ENCODE peak calls at places on chromosomes 6 and 20, in four cellular contexts. One of them, this sample, is unnamed. For H3K4me1, the result is how much of the 10 kb centered on the place peaks cover.

GRCh38 chr6:140567469-140567868 is 1193.0 kb upstream of the CITED2 start:
- DNase-seq in A549: no peak
- DNase-seq in right lobe of liver: no peak
- DNase-seq in breast epithelium: no peak
- DNase-seq in this sample: no peak

GRCh38 chr6:139852484-139853140 is 478.2 kb upstream of the CITED2 start:
- DNase-seq in right lobe of liver: no peak
- DNase-seq in breast epithelium: no peak
- DNase-seq in A549: no peak
- DNase-seq in this sample: no peak

GRCh38 chr6:121971886-121972285 is 427.6 kb upstream of the HSF2 start:
- DNase-seq in breast epithelium: no peak
- DNase-seq in A549: no peak
- DNase-seq in right lobe of liver: no peak
- DNase-seq in this sample: no peak

GRCh38 chr6:34140075-34140474 is 5.8 kb downstream of the GRM4 start:
- DNase-seq in right lobe of liver: no peak
- DNase-seq in breast epithelium: no peak
- DNase-seq in A549: no peak
- DNase-seq in this sample: no peak

GRCh38 chr20:64116016-64116415 is 8.7 kb upstream of the NPBWR2 start:
- DNase-seq in breast epithelium: no peak
- DNase-seq in right lobe of liver: no peak
- DNase-seq in A549: no peak
- DNase-seq in this sample: no peak

GRCh38 chr6:7759319-7759718 is 33.4 kb downstream of the BMP6 start:
- DNase-seq in breast epithelium: no peak
- DNase-seq in A549: no peak
- DNase-seq in right lobe of liver: no peak
- DNase-seq in this sample: no peak

GRCh38 chr6:25176466-25176865 is 102.7 kb upstream of the CARMIL1 start:
- DNase-seq in breast epithelium: no peak
- DNase-seq in right lobe of liver: no peak
- DNase-seq in A549: no peak
- DNase-seq in this sample: no peak

GRCh38 chr6:19554356-19555225 is 282.6 kb upstream of the ID4 start:
- DNase-seq in right lobe of liver: no peak
- DNase-seq in A549: no peak
- DNase-seq in breast epithelium: no peak
- DNase-seq in this sample: no peak

GRCh38 chr6:12421596-12421995 is 131.4 kb downstream of the EDN1 start:
- DNase-seq in breast epithelium: no peak
- DNase-seq in A549: no peak
- DNase-seq in right lobe of liver: no peak
- DNase-seq in this sample: no peak

GRCh38 chr6:31948753-31949413 is 3.0 kb downstream of the CFB start:
- DNase-seq in A549: no peak
- DNase-seq in right lobe of liver: no peak
- DNase-seq in breast epithelium: no peak
- DNase-seq in this sample: no peak

GRCh38 chr6:156379946-156380707 is 397.1 kb upstream of the ARID1B start:
- DNase-seq in right lobe of liver: no peak
- DNase-seq in breast epithelium: no peak
- DNase-seq in A549: no peak
- DNase-seq in this sample: no peak

GRCh38 chr6:169859978-169860703 is 108.7 kb downstream of the ERMARD start:
- DNase-seq in breast epithelium: peak
- DNase-seq in A549: no peak
- DNase-seq in right lobe of liver: no peak
- DNase-seq in this sample: no peak

GRCh38 chr20:41098703-41099250 is 38.6 kb upstream of the PLCG1 start:
- DNase-seq in right lobe of liver: no peak
- DNase-seq in A549: no peak
- DNase-seq in breast epithelium: no peak
- DNase-seq in this sample: no peak

GRCh38 chr6:146670161-146670560 is 71.4 kb downstream of the ADGB start:
- DNase-seq in breast epithelium: no peak
- DNase-seq in A549: no peak
- DNase-seq in right lobe of liver: no peak
- DNase-seq in this sample: no peak

GRCh38 chr20:6007529-6008103 is 46.2 kb downstream of the LRRN4 start:
- DNase-seq in right lobe of liver: no peak
- DNase-seq in A549: no peak
- DNase-seq in breast epithelium: no peak
- DNase-seq in this sample: no peak

GRCh38 chr20:23988561-23988960 is at the start of gene GGTLC1:
- DNase-seq in right lobe of liver: no peak
- DNase-seq in breast epithelium: no peak
- DNase-seq in A549: no peak
- DNase-seq in this sample: no peak

GRCh38 chr6:110358536-110359148 is 493 bp upstream of the METTL24 start:
- DNase-seq in A549: no peak
- DNase-seq in breast epithelium: no peak
- DNase-seq in right lobe of liver: no peak
- DNase-seq in this sample: no peak

GRCh38 chr6:149484733-149485700 is at the start of gene ZC3H12D:
- DNase-seq in breast epithelium: no peak
- DNase-seq in right lobe of liver: peak
- DNase-seq in A549: peak
- DNase-seq in this sample: no peak

GRCh38 chr6:130958468-130958867 is 104.6 kb downstream of the EPB41L2 start:
- DNase-seq in breast epithelium: no peak
- DNase-seq in right lobe of liver: no peak
- DNase-seq in A549: no peak
- DNase-seq in this sample: no peak

GRCh38 chr20:11373391-11373790 is 544.3 kb upstream of the BTBD3 start:
- DNase-seq in A549: no peak
- DNase-seq in right lobe of liver: no peak
- DNase-seq in breast epithelium: no peak
- DNase-seq in this sample: peak

GRCh38 chr20:3739054-3739925 is 6.8 kb downstream of the HSPA12B start:
- DNase-seq in right lobe of liver: no peak
- DNase-seq in A549: no peak
- DNase-seq in breast epithelium: no peak
- DNase-seq in this sample: no peak

GRCh38 chr6:40754481-40755045 is 167.4 kb upstream of the LRFN2 start:
- DNase-seq in breast epithelium: no peak
- DNase-seq in right lobe of liver: no peak
- DNase-seq in A549: no peak
- DNase-seq in this sample: no peak

GRCh38 chr20:19774086-19774933 is 16.3 kb downstream of the RIN2 start:
- DNase-seq in right lobe of liver: no peak
- DNase-seq in A549: no peak
- DNase-seq in breast epithelium: no peak
- DNase-seq in this sample: no peak

GRCh38 chr20:43583982-43584432 is 6.7 kb upstream of the IFT52 start:
- DNase-seq in A549: no peak
- DNase-seq in right lobe of liver: peak
- DNase-seq in breast epithelium: no peak
- DNase-seq in this sample: peak

GRCh38 chr20:4811661-4812181 is 90.0 kb downstream of the PRND start:
- DNase-seq in A549: no peak
- DNase-seq in right lobe of liver: peak
- DNase-seq in breast epithelium: no peak
- DNase-seq in this sample: no peak

GRCh38 chr20:62405108-62405980 is 1.7 kb downstream of the CABLES2 start:
- DNase-seq in breast epithelium: no peak
- DNase-seq in A549: peak
- DNase-seq in right lobe of liver: peak
- DNase-seq in this sample: peak

GRCh38 chr20:20877079-20877478 is 164.6 kb upstream of the RALGAPA2 start:
- DNase-seq in right lobe of liver: no peak
- DNase-seq in A549: no peak
- DNase-seq in breast epithelium: no peak
- DNase-seq in this sample: no peak

GRCh38 chr6:111585241-111585968 is 20.3 kb downstream of the TRAF3IP2 start:
- DNase-seq in A549: no peak
- DNase-seq in breast epithelium: no peak
- DNase-seq in right lobe of liver: no peak
- DNase-seq in this sample: peak

GRCh38 chr6:156502969-156503504 is 274.1 kb upstream of the ARID1B start:
- DNase-seq in right lobe of liver: no peak
- DNase-seq in A549: no peak
- DNase-seq in breast epithelium: no peak
- DNase-seq in this sample: no peak

GRCh38 chr6:34517966-34518365 is 38.2 kb downstream of the SPDEF start:
- DNase-seq in A549: no peak
- DNase-seq in breast epithelium: no peak
- DNase-seq in right lobe of liver: no peak
- DNase-seq in this sample: no peak

GRCh38 chr6:165770430-165771082 is 107.5 kb upstream of the PDE10A start:
- DNase-seq in breast epithelium: no peak
- DNase-seq in right lobe of liver: no peak
- DNase-seq in A549: no peak
- DNase-seq in this sample: no peak

GRCh38 chr6:31615748-31616147 is 714 bp downstream of the AIF1 start:
- DNase-seq in right lobe of liver: no peak
- DNase-seq in breast epithelium: no peak
- DNase-seq in A549: no peak
- DNase-seq in this sample: no peak

GRCh38 chr6:35427851-35428321 is 24.3 kb upstream of the FANCE start:
- DNase-seq in breast epithelium: no peak
- DNase-seq in A549: no peak
- DNase-seq in right lobe of liver: no peak
- DNase-seq in this sample: no peak

DNA sequence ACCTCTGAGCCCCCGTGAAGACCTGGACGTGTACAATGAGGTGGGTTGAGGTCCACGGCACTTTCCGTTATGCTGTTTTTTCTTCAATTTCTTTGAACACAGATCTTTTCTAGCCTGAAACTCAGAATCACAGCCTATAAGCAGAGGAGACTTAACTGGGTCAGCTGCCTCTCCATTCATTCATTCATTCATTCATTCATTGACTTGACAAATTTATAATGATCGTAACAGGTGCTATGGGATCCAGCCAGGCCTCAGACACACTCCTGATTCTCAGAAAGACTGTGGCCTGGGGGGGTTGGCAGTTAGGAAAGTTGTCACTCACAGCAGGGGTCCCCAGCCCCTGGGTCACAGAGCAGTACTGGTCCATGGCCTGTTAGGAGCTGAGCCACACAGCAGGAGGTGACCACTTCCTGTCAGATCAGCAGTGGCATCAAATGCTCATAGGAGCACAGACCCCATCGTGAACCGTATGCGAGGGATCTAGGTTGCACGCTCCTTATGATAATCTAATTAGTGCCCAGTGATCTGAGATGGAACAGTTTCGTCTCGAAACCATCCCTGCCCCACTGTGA is 38.6 kb upstream of the IRF4 start:
- DNase-seq in breast epithelium: no peak
- DNase-seq in A549: no peak
- DNase-seq in right lobe of liver: no peak
- DNase-seq in this sample: no peak
- TF ChIP-seq POLR2A in breast epithelium: no peak
- TF ChIP-seq POLR2A in A549: no peak
- TF ChIP-seq POLR2A in right lobe of liver: no peak
- TF ChIP-seq POLR2A in this sample: no peak

GRCh38 chr20:32289661-32290431 is 12.4 kb downstream of the KIF3B start:
- DNase-seq in A549: peak
- DNase-seq in right lobe of liver: peak
- DNase-seq in breast epithelium: no peak
- DNase-seq in this sample: no peak

GRCh38 chr20:32288225-32288849 is 10.9 kb downstream of the KIF3B start:
- DNase-seq in right lobe of liver: no peak
- DNase-seq in A549: no peak
- DNase-seq in breast epithelium: no peak
- DNase-seq in this sample: no peak

GRCh38 chr20:32285621-32286334 is 8.3 kb downstream of the KIF3B start:
- DNase-seq in breast epithelium: no peak
- DNase-seq in right lobe of liver: no peak
- DNase-seq in A549: peak
- DNase-seq in this sample: no peak

GRCh38 chr20:32285082-32285620 is 7.7 kb downstream of the KIF3B start:
- DNase-seq in right lobe of liver: no peak
- DNase-seq in A549: no peak
- DNase-seq in breast epithelium: no peak
- DNase-seq in this sample: no peak

GRCh38 chr20:32287231-32287638 is 9.8 kb downstream of the KIF3B start:
- DNase-seq in right lobe of liver: no peak
- DNase-seq in breast epithelium: no peak
- DNase-seq in A549: no peak
- DNase-seq in this sample: no peak
- H3K4me1 ChIP-seq in right lobe of liver: under half
- H3K4me1 ChIP-seq in breast epithelium: under half
- H3K4me1 ChIP-seq in A549: under half
- H3K4me1 ChIP-seq in this sample: under half

DNA sequence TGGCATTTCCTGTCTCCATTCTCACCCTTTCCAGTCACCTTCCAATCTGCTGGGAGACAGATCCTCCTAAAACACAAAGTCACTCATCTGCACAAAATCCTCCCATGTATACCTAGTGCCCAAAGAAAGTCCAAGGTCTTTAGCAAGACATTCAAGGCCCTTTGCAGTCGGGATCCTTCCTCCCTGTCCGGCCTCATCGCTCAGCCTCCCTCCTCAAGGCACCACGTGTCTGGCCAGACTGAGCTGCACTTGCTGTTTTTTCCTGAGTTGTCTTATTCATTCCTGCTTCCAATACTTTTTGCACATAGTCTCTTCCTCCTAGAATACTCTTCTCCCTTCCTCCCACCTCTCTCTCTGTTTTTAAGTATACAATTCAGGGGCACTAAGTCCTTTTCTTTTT is 1.4 kb downstream of the TRIM15 start:
- DNase-seq in breast epithelium: no peak
- DNase-seq in right lobe of liver: no peak
- DNase-seq in A549: no peak
- DNase-seq in this sample: no peak
- H3K4me3 ChIP-seq in breast epithelium: no peak
- H3K4me3 ChIP-seq in right lobe of liver: peak
- H3K4me3 ChIP-seq in A549: no peak
- H3K4me3 ChIP-seq in this sample: no peak

DNA sequence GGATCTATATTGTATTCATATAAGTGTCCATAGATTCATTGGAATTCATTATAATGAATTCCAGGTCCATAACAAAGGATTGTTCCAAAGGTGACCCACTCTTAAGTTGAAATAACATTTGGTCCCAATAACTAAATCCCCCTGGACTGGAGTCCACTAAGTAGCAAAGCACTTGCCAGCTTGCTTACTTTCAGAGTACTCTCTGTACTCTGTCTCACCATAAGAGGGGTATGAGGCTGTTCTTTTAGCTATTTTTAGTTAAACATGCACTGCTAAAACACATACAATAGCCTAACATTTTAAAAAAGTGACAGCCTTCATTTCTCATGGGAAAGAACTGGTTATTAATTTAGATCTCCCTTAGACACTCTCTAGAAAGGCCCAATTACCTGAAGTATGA is 16.7 kb upstream of the ARHGAP18 start:
- DNase-seq in right lobe of liver: no peak
- DNase-seq in A549: no peak
- DNase-seq in breast epithelium: no peak
- DNase-seq in this sample: no peak
- TF ChIP-seq POLR2A in right lobe of liver: no peak
- TF ChIP-seq POLR2A in A549: no peak
- TF ChIP-seq POLR2A in breast epithelium: no peak
- TF ChIP-seq POLR2A in this sample: no peak